ENCODE peak calls at places on chromosome 1, in nine cellular contexts. I is cardiac fibroblast, V is left ventricle myocardium inferior, Z is epithelial cell of esophagus, O is BJ, D is pancreas, W is thyroid gland, Q is BE2C, C is spleen. E is an unnamed sample.
A peak's percentile ranks its signal among the peaks of the same experiment; 100 is the strongest.

GRCh38 chr1:40701684-40702083 is 10.2 kb downstream of the NFYC start:
- DNase-seq in I (no peak), V (no peak), Z (no peak), O (no peak), D (no peak), W (no peak), Q (no peak), C (no peak), E (no peak)

GRCh38 chr1:2830761-2831425 is 29.4 kb upstream of the TTC34 start:
- DNase-seq in I (no peak), V (no peak), Z (no peak), O (no peak), D (peak; percentile 42), W (no peak), Q (no peak), C (no peak), E (no peak)

GRCh38 chr1:230870916-230871315 is 2.6 kb upstream of the C1orf198 start:
- DNase-seq in I (no peak), V (no peak), Z (no peak), O (no peak), D (no peak), W (no peak), Q (no peak), C (no peak), E (no peak)

GRCh38 chr1:29514361-29515187 is 278.3 kb downstream of the PTPRU start:
- DNase-seq in I (no peak), V (no peak), Z (no peak), O (no peak), D (no peak), W (no peak), Q (no peak), C (peak; percentile 42), E (no peak)

GRCh38 chr1:44333373-44333772 is 21.7 kb downstream of the ERI3 start:
- DNase-seq in I (no peak), V (no peak), Z (no peak), O (no peak), D (no peak), W (no peak), Q (no peak), C (no peak), E (no peak)

GRCh38 chr1:223142795-223143759 is at the start of gene TLR5:
- DNase-seq in I (peak; percentile 63), V (peak; percentile 90), Z (peak; percentile 78), O (no peak), D (peak; percentile 95), W (peak; percentile 88), Q (peak; percentile 88), C (peak; percentile 97), E (no peak)

GRCh38 chr1:115678141-115678540 is 36.4 kb downstream of the VANGL1 start:
- DNase-seq in I (no peak), V (no peak), Z (no peak), O (no peak), D (no peak), W (no peak), Q (no peak), C (no peak), E (no peak)

GRCh38 chr1:67674260-67675011 is 10.6 kb upstream of the GADD45A start:
- DNase-seq in I (peak; percentile 80), V (peak; percentile 17), Z (no peak), O (no peak), D (no peak), W (peak; percentile 12), Q (peak; percentile 63), C (no peak), E (no peak)

GRCh38 chr1:222331340-222331739 is 216.6 kb downstream of the HHIPL2 start:
- DNase-seq in I (peak; percentile 70), V (no peak), Z (peak; percentile 22), O (peak; percentile 11), D (no peak), W (no peak), Q (no peak), C (no peak), E (peak; percentile 42)

GRCh38 chr1:156709743-156710489 is 4.5 kb upstream of the CRABP2 start:
- DNase-seq in I (peak; percentile 80), V (peak; percentile 58), Z (peak; percentile 93), O (no peak), D (peak; percentile 80), W (peak; percentile 77), Q (peak; percentile 78), C (no peak), E (peak; percentile 47)

DNA sequence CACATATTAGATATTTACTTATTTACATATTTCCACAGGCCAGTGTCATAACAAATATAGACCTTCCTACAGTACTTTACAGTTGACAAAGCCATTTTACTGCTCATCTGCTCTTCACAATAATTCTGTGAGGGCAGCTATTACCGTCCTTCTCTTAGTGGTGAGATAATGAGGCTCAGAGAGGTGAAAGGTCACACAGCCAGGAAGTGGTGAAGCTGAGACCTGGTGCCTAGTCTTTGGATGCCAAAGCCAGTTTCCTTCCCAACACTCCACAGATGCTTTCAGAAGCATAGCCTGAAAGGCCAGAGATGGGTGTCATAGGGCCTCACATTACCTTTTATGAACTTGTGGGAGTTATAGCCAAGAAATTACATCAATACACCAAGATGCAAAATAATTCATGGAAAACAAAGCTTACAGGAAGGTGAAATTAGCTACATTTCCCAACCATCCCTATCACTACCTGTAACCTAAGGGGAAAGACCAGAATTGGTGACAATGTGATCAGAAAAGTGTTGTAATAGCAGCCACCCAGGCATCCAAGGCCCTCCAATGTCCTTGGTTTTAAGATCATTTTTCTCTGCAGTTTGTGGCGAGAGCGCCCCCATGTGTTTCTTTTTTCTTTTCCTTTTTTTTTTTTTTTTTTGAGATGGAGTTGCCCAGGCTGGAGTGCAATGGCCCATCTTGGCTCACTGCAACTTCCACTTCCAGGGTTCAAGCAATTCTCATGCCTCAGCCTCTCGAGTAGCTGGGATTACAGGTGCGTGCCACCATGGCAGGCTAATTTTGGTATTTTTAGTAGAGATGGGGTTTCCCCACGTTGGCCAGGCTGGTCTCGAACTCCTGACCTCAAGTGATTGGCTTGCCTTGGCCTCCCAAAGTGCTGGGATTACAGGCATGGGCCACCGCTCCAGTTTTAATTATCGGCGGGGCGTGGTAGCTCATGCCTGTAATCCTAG is 26.5 kb upstream of the RPL11 start:
- DNase-seq in I (peak; percentile 60), V (no peak), Z (peak; percentile 50), O (no peak), D (no peak), W (peak; percentile 48), Q (peak; percentile 34), C (no peak), E (no peak)
- TF ChIP-seq CTCF in I (peak; percentile 21), V (peak; percentile 35), Z (peak; percentile 42), O (peak; percentile 47), D (no peak), W (peak; percentile 19), Q (peak; percentile 48), C (no peak), E (peak; percentile 50)

GRCh38 chr1:26237230-26237966 is 3.4 kb downstream of the CEP85 start:
- DNase-seq in I (peak; percentile 48), V (no peak), Z (peak; percentile 55), O (no peak), D (no peak), W (no peak), Q (no peak), C (no peak), E (no peak)
- H3K4me3 ChIP-seq in I (no peak overlapping the region), V (peak overlapping the region; percentile 9), Z (no peak overlapping the region), O (no peak overlapping the region), D (no peak overlapping the region), W (no peak overlapping the region), Q (no peak overlapping the region), C (no peak overlapping the region), E (no peak overlapping the region)

GRCh38 chr1:69221492-69221990 is 346.2 kb upstream of the LRRC7 start:
- DNase-seq in I (no peak), V (no peak), Z (no peak), O (no peak), D (no peak), W (peak; percentile 2), Q (no peak), C (no peak), E (no peak)
- TF ChIP-seq CTCF in I (no peak), V (no peak), Z (no peak), O (no peak), D (no peak), W (no peak), Q (no peak), C (no peak), E (no peak)

GRCh38 chr1:113804421-113805255 is 7.6 kb downstream of the RSBN1 start:
- DNase-seq in I (peak; percentile 88), V (no peak), Z (peak; percentile 74), O (no peak), D (no peak), W (no peak), Q (peak; percentile 12), C (no peak), E (peak; percentile 46)

GRCh38 chr1:113802367-113803007 is 9.8 kb downstream of the RSBN1 start:
- DNase-seq in I (no peak), V (no peak), Z (no peak), O (no peak), D (no peak), W (no peak), Q (no peak), C (no peak), E (no peak)

GRCh38 chr1:113808450-113809195 is 3.7 kb downstream of the RSBN1 start:
- DNase-seq in I (no peak), V (no peak), Z (peak; percentile 38), O (no peak), D (no peak), W (no peak), Q (no peak), C (no peak), E (no peak)

GRCh38 chr1:113805639-113806038 is 6.6 kb downstream of the RSBN1 start:
- DNase-seq in I (no peak), V (no peak), Z (peak; percentile 38), O (no peak), D (no peak), W (no peak), Q (no peak), C (no peak), E (no peak)

DNA sequence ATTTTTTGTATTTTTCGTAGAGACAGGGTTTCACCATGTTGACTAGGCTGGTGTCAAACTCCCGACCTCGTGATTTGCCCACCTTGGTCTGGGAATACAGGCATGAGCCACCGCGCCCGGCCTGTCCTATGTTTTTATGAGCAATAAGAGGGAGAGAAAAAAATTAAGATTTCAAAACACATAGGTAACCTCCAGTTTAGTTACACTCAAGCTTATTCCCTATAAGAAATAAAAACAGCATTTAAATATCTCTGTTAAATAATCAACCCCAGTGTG is 7.1 kb downstream of the RSBN1 start:
- DNase-seq in I (no peak), V (no peak), Z (no peak), O (no peak), D (no peak), W (no peak), Q (no peak), C (no peak), E (no peak)
- H3K4me3 ChIP-seq in I (no peak overlapping the region), V (peak overlapping the region; percentile 26), Z (no peak overlapping the region), O (no peak overlapping the region), D (no peak overlapping the region), W (no peak overlapping the region), Q (no peak overlapping the region), C (no peak overlapping the region), E (no peak overlapping the region)

DNA sequence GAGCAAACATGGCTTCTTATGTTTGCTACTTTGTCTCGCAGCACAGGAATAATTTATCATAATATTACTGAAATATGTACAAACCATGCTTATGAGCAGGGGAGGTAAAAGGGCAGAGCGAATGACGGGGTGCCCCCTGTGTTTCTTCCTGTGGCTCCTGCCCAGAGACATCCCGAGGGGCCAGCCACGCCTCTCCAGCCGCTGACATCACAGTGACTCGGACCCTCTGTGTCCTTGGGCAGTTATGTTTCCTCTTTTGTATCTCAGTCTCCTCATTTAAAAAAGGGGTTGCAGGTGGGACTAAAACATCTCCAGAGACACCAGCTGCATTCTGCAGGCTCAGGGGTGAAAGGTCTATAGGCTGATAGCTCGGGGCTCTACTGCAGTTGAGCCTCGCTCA is 14.8 kb downstream of the A3GALT2 start:
- DNase-seq in I (no peak), V (no peak), Z (no peak), O (no peak), D (no peak), W (no peak), Q (no peak), C (peak; percentile 41), E (no peak)
- TF ChIP-seq CTCF in I (no peak), V (no peak), Z (no peak), O (no peak), D (no peak), W (no peak), Q (no peak), C (no peak), E (no peak)